ENCODE peak calls at places on chromosomes 5 and 9, in nine cellular contexts. I is NB4; T is cardiac fibroblast; Y is ELR; S is stimulated activated CD4-positive, alpha-beta T cell treated with anti-CD3 and anti-CD28 coated beads, Interleukin-15, amount 100 ng/mL, for 48 hours; U is mucosa of gallbladder; B is ovary; V is RWPE1; C is activated CD4-positive, alpha-beta T cell treated with anti-CD3 and anti-CD28 coated beads for 48 hours. H is an unnamed sample.

GRCh38 chr9:107123389-107123788 is 159.7 kb upstream of the RAD23B start:
- DNase-seq in I (no peak), T (no peak), Y (no peak), S (no peak), U (no peak), B (no peak), V (no peak), C (no peak), H (no peak)

GRCh38 chr5:149615976-149616375 is 34.7 kb downstream of the ARHGEF37 start:
- DNase-seq in I (no peak), T (no peak), Y (no peak), S (no peak), U (peak), B (no peak), V (no peak), C (no peak), H (no peak)

GRCh38 chr5:53027913-53028312 is 38.8 kb downstream of the ITGA2 start:
- DNase-seq in I (no peak), T (peak), Y (peak), S (no peak), U (peak), B (no peak), V (peak), C (no peak), H (peak)

GRCh38 chr5:76547242-76547890 is 75.8 kb downstream of the F2RL2 start:
- DNase-seq in I (no peak), T (no peak), Y (no peak), S (peak), U (no peak), B (no peak), V (no peak), C (peak), H (no peak)

GRCh38 chr9:69036319-69036718 is 767 bp downstream of the FXN start:
- DNase-seq in I (peak), T (peak), Y (peak), S (no peak), U (no peak), B (no peak), V (peak), C (peak), H (peak)

GRCh38 chr5:55994502-55994997 is at the start of gene IL6ST:
- DNase-seq in I (no peak), T (peak), Y (peak), S (no peak), U (peak), B (no peak), V (peak), C (no peak), H (peak)

GRCh38 chr5:1343931-1344901 is 683 bp downstream of the CLPTM1L start:
- DNase-seq in I (peak), T (no peak), Y (peak), S (no peak), U (no peak), B (peak), V (peak), C (peak), H (no peak)

GRCh38 chr9:123441769-123442168 is 85.8 kb downstream of the CRB2 start:
- DNase-seq in I (no peak), T (no peak), Y (no peak), S (no peak), U (no peak), B (no peak), V (no peak), C (no peak), H (no peak)

GRCh38 chr9:31137850-31138160 is 1246.6 kb upstream of the ACO1 start:
- DNase-seq in I (no peak), T (peak), Y (no peak), S (no peak), U (no peak), B (no peak), V (no peak), C (no peak), H (no peak)

GRCh38 chr5:73170522-73170921 is 2.5 kb upstream of the TMEM174 start:
- DNase-seq in I (peak), T (peak), Y (peak), S (no peak), U (no peak), B (no peak), V (no peak), C (peak), H (peak)

GRCh38 chr9:92607088-92607487 is 62.8 kb downstream of the IPPK start:
- DNase-seq in I (no peak), T (peak), Y (peak), S (no peak), U (no peak), B (no peak), V (no peak), C (no peak), H (peak)

GRCh38 chr9:130120207-130120587 is 52.0 kb upstream of the NCS1 start:
- DNase-seq in I (no peak), T (no peak), Y (no peak), S (no peak), U (no peak), B (no peak), V (no peak), C (no peak), H (no peak)

GRCh38 chr9:5389109-5389732 is 48.5 kb downstream of the PLGRKT start:
- DNase-seq in I (peak), T (peak), Y (peak), S (no peak), U (no peak), B (no peak), V (peak), C (peak), H (peak)

GRCh38 chr9:33416996-33417395 is 14.6 kb upstream of the AQP7 start:
- DNase-seq in I (peak), T (no peak), Y (no peak), S (no peak), U (no peak), B (no peak), V (no peak), C (peak), H (no peak)

GRCh38 chr9:99556998-99557397 is 264.7 kb upstream of the NR4A3 start:
- DNase-seq in I (no peak), T (no peak), Y (no peak), S (no peak), U (no peak), B (no peak), V (no peak), C (no peak), H (no peak)

GRCh38 chr5:40831346-40832210 is 3.4 kb downstream of the RPL37 start:
- DNase-seq in I (no peak), T (no peak), Y (no peak), S (no peak), U (no peak), B (no peak), V (no peak), C (peak), H (no peak)

GRCh38 chr5:133509742-133510079 is 102.6 kb downstream of the FSTL4 start:
- DNase-seq in I (no peak), T (no peak), Y (no peak), S (no peak), U (no peak), B (no peak), V (no peak), C (no peak), H (no peak)

GRCh38 chr5:124438390-124439380 is 307.8 kb downstream of the ZNF608 start:
- DNase-seq in I (no peak), T (no peak), Y (no peak), S (no peak), U (no peak), B (no peak), V (no peak), C (no peak), H (no peak)

GRCh38 chr5:150670961-150671337 is 9.9 kb downstream of the MYOZ3 start:
- DNase-seq in I (no peak), T (no peak), Y (no peak), S (no peak), U (no peak), B (no peak), V (no peak), C (no peak), H (no peak)

GRCh38 chr9:95834281-95834907 is 41.1 kb upstream of the ERCC6L2 start:
- DNase-seq in I (no peak), T (peak), Y (no peak), S (no peak), U (no peak), B (no peak), V (no peak), C (no peak), H (no peak)

GRCh38 chr9:135989722-135990467 is 28.7 kb upstream of the UBAC1 start:
- DNase-seq in I (peak), T (no peak), Y (no peak), S (no peak), U (no peak), B (peak), V (no peak), C (peak), H (no peak)

GRCh38 chr9:136242908-136243525 is 2.6 kb downstream of the QSOX2 start:
- DNase-seq in I (no peak), T (no peak), Y (no peak), S (no peak), U (no peak), B (no peak), V (no peak), C (no peak), H (peak)

GRCh38 chr9:121741198-121741918 is 89.9 kb downstream of the DAB2IP start:
- DNase-seq in I (no peak), T (no peak), Y (no peak), S (no peak), U (no peak), B (no peak), V (no peak), C (no peak), H (no peak)

GRCh38 chr5:145946112-145946861 is 9.9 kb downstream of the SH3RF2 start:
- DNase-seq in I (peak), T (no peak), Y (peak), S (no peak), U (no peak), B (no peak), V (peak), C (peak), H (peak)

GRCh38 chr9:90921104-90921503 is 119.5 kb downstream of the SYK start:
- DNase-seq in I (peak), T (peak), Y (no peak), S (no peak), U (peak), B (no peak), V (peak), C (no peak), H (peak)

GRCh38 chr9:4318741-4319140 is 18.9 kb upstream of the GLIS3 start:
- DNase-seq in I (no peak), T (peak), Y (no peak), S (no peak), U (no peak), B (no peak), V (no peak), C (no peak), H (no peak)

GRCh38 chr9:97625620-97626019 is 7.5 kb downstream of the TSTD2 start:
- DNase-seq in I (no peak), T (no peak), Y (no peak), S (no peak), U (no peak), B (no peak), V (no peak), C (no peak), H (no peak)

GRCh38 chr9:614421-614820 is 227.1 kb upstream of the DMRT1 start:
- DNase-seq in I (peak), T (peak), Y (peak), S (no peak), U (peak), B (no peak), V (no peak), C (no peak), H (no peak)

GRCh38 chr5:38369692-38370091 is 111.3 kb downstream of the EGFLAM start:
- DNase-seq in I (no peak), T (no peak), Y (peak), S (no peak), U (no peak), B (no peak), V (no peak), C (no peak), H (no peak)

GRCh38 chr5:152542741-152543140 is 137.7 kb upstream of the NMUR2 start:
- DNase-seq in I (peak), T (peak), Y (no peak), S (no peak), U (peak), B (no peak), V (peak), C (no peak), H (peak)

GRCh38 chr9:114069476-114070187 is 8.5 kb downstream of the AMBP start:
- DNase-seq in I (no peak), T (no peak), Y (no peak), S (no peak), U (no peak), B (no peak), V (no peak), C (no peak), H (no peak)

GRCh38 chr5:159752622-159753275 is 163.5 kb upstream of the ADRA1B start:
- DNase-seq in I (no peak), T (no peak), Y (no peak), S (no peak), U (no peak), B (no peak), V (no peak), C (no peak), H (no peak)

GRCh38 chr5:90855296-90855990 is 296.8 kb downstream of the ADGRV1 start:
- DNase-seq in I (no peak), T (no peak), Y (no peak), S (no peak), U (no peak), B (no peak), V (no peak), C (no peak), H (no peak)

GRCh38 chr9:71819115-71819739 is 50.9 kb upstream of the CEMIP2 start:
- DNase-seq in I (peak), T (peak), Y (peak), S (no peak), U (peak), B (peak), V (peak), C (peak), H (peak)